ENCODE peak calls at places on chromosomes 6 and 20, in four cellular contexts. C, H, D and T are unnamed samples.

GRCh38 chr6:33420493-33421343 is 853 bp downstream of the SYNGAP1 start:
- DNase-seq in C (no peak), H (no peak), D (no peak), T (no peak)

GRCh38 chr20:17570347-17571152 is 675 bp downstream of the DSTN start:
- DNase-seq in C (peak), H (peak), D (peak), T (peak)

GRCh38 chr6:3294921-3295871 is 36.4 kb downstream of the PSMG4 start:
- DNase-seq in C (peak), H (no peak), D (no peak), T (no peak)

GRCh38 chr6:6033858-6034257 is 27.1 kb upstream of the NRN1 start:
- DNase-seq in C (no peak), H (no peak), D (no peak), T (no peak)

GRCh38 chr6:128892079-128892478 is 9.1 kb downstream of the LAMA2 start:
- DNase-seq in C (no peak), H (no peak), D (no peak), T (no peak)

GRCh38 chr6:40152701-40153100 is 218.4 kb upstream of the MOCS1 start:
- DNase-seq in C (no peak), H (no peak), D (no peak), T (no peak)

GRCh38 chr6:156904176-156904967 is 127.2 kb downstream of the ARID1B start:
- DNase-seq in C (no peak), H (no peak), D (no peak), T (no peak)

GRCh38 chr20:21615617-21616080 is 89.8 kb upstream of the PAX1 start:
- DNase-seq in C (peak), H (peak), D (no peak), T (peak)

GRCh38 chr6:28597217-28597835 is 71.6 kb downstream of the GPX5 start:
- DNase-seq in C (no peak), H (peak), D (no peak), T (peak)

GRCh38 chr6:29631860-29632731 is 887 bp downstream of the GABBR1 start:
- DNase-seq in C (peak), H (peak), D (no peak), T (peak)